ENCODE peak calls at places on chromosomes 2 and 18, in eight cellular contexts. U is uterus, A is HL-60, G is psoas muscle, C is AG04450, O is SK-N-SH, E is endothelial cell of umbilical vein, F is epithelial cell of esophagus. R is an unnamed sample.

GRCh38 chr2:143161982-143162837 is 33.0 kb downstream of the ARHGAP15 start:
- DNase-seq in U (peak), A (no peak), G (no peak), E (peak), F (peak), O (peak), C (peak), R (no peak)

GRCh38 chr2:102106133-102106556 is 36.4 kb upstream of the IL1R1 start:
- DNase-seq in A (no peak), C (no peak), F (peak), E (no peak), O (no peak), G (no peak), U (no peak), R (no peak)

GRCh38 chr2:44918095-44918775 is 23.3 kb upstream of the SIX3 start:
- DNase-seq in A (no peak), G (no peak), U (no peak), C (no peak), F (peak), O (no peak), E (no peak), R (no peak)

GRCh38 chr18:80108122-80108536 is 933 bp upstream of the ADNP2 start:
- DNase-seq in A (no peak), F (no peak), E (no peak), G (no peak), C (no peak), U (peak), O (no peak), R (no peak)

GRCh38 chr2:184564092-184564491 is 34.2 kb upstream of the ZNF804A start:
- DNase-seq in F (no peak), A (no peak), E (no peak), C (no peak), G (no peak), O (peak), U (no peak), R (no peak)

GRCh38 chr2:145110668-145111067 is 590.7 kb upstream of the ZEB2 start:
- DNase-seq in E (peak), G (no peak), F (no peak), C (no peak), O (no peak), U (no peak), A (no peak), R (no peak)

GRCh38 chr18:9016819-9017169 is 85.7 kb upstream of the NDUFV2 start:
- DNase-seq in U (no peak), A (no peak), O (no peak), F (no peak), C (no peak), E (no peak), G (no peak), R (no peak)

GRCh38 chr2:231467016-231467545 is 2.8 kb upstream of the NCL start:
- DNase-seq in F (no peak), U (no peak), A (no peak), O (no peak), E (no peak), C (no peak), G (no peak), R (no peak)

GRCh38 chr18:77209587-77209986 is 40.1 kb upstream of the GALR1 start:
- DNase-seq in G (no peak), E (no peak), O (no peak), U (no peak), C (peak), F (no peak), A (no peak), R (no peak)

GRCh38 chr18:69935319-69936190 is 12.1 kb downstream of the CD226 start:
- DNase-seq in U (no peak), C (no peak), A (no peak), O (no peak), F (peak), E (no peak), G (no peak), R (no peak)

GRCh38 chr18:332007-332406 is 64.2 kb upstream of the THOC1 start:
- DNase-seq in G (no peak), O (no peak), U (no peak), E (peak), F (no peak), A (no peak), C (no peak), R (no peak)

GRCh38 chr2:200905618-200906296 is 16.6 kb downstream of the NIF3L1 start:
- DNase-seq in F (peak), E (peak), G (peak), U (peak), O (peak), A (no peak), C (peak), R (no peak)

GRCh38 chr2:170601489-170601888 is 113.6 kb upstream of the SP5 start:
- DNase-seq in U (no peak), O (no peak), E (no peak), F (no peak), A (no peak), G (no peak), C (no peak), R (no peak)

GRCh38 chr2:47905454-47906260 is 641 bp downstream of the FBXO11 start:
- DNase-seq in O (peak), C (no peak), G (peak), A (peak), E (peak), F (peak), U (peak), R (peak)

GRCh38 chr2:47906261-47907096 is at the start of gene FBXO11:
- DNase-seq in O (peak), A (peak), E (peak), F (peak), U (peak), G (peak), C (peak), R (peak)

GRCh38 chr2:47904903-47905453 is 1.3 kb downstream of the FBXO11 start:
- DNase-seq in U (peak), C (no peak), E (peak), A (no peak), O (peak), G (peak), F (peak), R (no peak)

GRCh38 chr2:47908682-47909081 is 2.4 kb upstream of the FBXO11 start:
- DNase-seq in O (no peak), C (no peak), F (no peak), G (no peak), A (no peak), E (no peak), U (no peak), R (no peak)

GRCh38 chr2:47907097-47907781 is 941 bp upstream of the FBXO11 start:
- DNase-seq in A (no peak), U (peak), C (no peak), F (peak), E (no peak), O (no peak), G (no peak), R (no peak)
- TF ChIP-seq CTCF in A (no peak), U (no peak), C (no peak), F (no peak), E (no peak), O (no peak), G (no peak), R (no peak)

GRCh38 chr2:226999676-227000075 is 163.8 kb downstream of the RHBDD1 start:
- DNase-seq in U (no peak), E (no peak), A (no peak), O (no peak), G (no peak), C (no peak), F (no peak), R (no peak)

GRCh38 chr2:226995625-226996041 is 159.8 kb downstream of the RHBDD1 start:
- DNase-seq in G (peak), C (peak), F (peak), A (no peak), O (no peak), E (no peak), U (no peak), R (no peak)

GRCh38 chr2:226993171-226993570 is 157.3 kb downstream of the RHBDD1 start:
- DNase-seq in G (no peak), U (no peak), F (peak), O (no peak), A (no peak), C (no peak), E (no peak), R (no peak)

GRCh38 chr2:226991663-226992062 is 155.8 kb downstream of the RHBDD1 start:
- DNase-seq in F (no peak), A (no peak), G (no peak), E (no peak), U (no peak), C (no peak), O (no peak), R (no peak)

DNA sequence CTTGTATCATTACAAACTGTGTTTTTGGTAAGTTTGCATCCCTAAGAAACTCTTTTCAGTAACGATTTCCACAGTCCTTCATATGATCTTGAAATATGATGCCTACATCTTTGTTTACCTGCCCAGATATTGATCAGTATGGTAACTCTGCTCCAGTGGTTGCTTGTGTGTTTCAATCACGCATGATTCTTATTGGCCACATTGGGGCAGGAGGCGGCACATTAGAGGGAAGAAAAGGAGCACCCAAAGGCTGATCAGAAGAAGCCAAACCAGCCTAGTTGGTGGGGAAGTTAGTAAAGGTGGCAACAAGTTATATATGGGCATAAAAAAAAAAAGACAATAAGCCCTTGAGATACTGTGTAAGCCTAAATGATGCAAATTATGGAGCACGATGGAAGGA is 158.9 kb downstream of the RHBDD1 start:
- DNase-seq in U (no peak), F (no peak), C (no peak), E (no peak), A (no peak), O (no peak), G (no peak), R (no peak)
- TF ChIP-seq CTCF in U (no peak), F (no peak), C (no peak), E (no peak), A (no peak), O (no peak), G (no peak), R (no peak)

GRCh38 chr2:127169066-127169660 is 50.9 kb downstream of the CYP27C1 start:
- DNase-seq in O (no peak), A (no peak), U (no peak), E (no peak), F (no peak), C (no peak), G (no peak), R (no peak)
- TF ChIP-seq CTCF in O (no peak), A (no peak), U (no peak), E (no peak), F (no peak), C (no peak), G (no peak), R (no peak)

DNA sequence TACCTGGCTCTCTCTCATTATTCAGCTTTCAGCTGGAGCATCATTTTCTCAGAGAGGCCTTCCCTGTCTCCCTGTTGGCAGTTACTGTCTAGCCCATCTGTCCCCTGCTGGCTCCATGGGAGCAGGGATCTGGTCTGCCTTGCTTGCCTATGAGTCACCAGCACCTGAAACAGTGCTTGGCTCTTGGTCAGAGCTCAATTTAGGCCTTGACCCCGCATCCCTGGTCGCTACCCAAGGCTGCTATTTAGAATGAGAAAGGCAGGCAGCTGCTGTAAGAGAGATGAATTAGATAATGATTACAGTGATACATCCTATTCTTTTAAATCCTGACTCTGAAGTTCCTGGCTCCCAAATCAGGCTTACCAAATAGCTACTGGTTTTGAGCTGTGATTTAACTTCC is 32.9 kb downstream of the KCNE4 start:
- DNase-seq in E (no peak), O (peak), F (peak), C (no peak), U (no peak), G (peak), A (no peak), R (no peak)
- TF ChIP-seq CTCF in E (no peak), O (no peak), F (no peak), C (no peak), U (no peak), G (no peak), A (no peak), R (no peak)

GRCh38 chr2:239402666-239403065 is 1.8 kb upstream of the HDAC4 start:
- DNase-seq in U (no peak), F (no peak), E (no peak), A (no peak), C (no peak), O (no peak), G (no peak), R (no peak)

GRCh38 chr2:239400907-239401449 is at the start of gene HDAC4:
- DNase-seq in G (peak), C (peak), E (peak), A (peak), O (peak), U (peak), F (peak), R (peak)

GRCh38 chr2:239400000-239400831 is 604 bp downstream of the HDAC4 start:
- DNase-seq in C (no peak), G (no peak), U (peak), O (peak), F (peak), E (no peak), A (no peak), R (no peak)

GRCh38 chr2:239399404-239399999 is 1.3 kb downstream of the HDAC4 start:
- DNase-seq in F (peak), G (no peak), C (no peak), U (peak), A (no peak), O (peak), E (peak), R (no peak)

GRCh38 chr2:239401450-239402227 is 819 bp upstream of the HDAC4 start:
- DNase-seq in E (peak), G (peak), U (peak), C (peak), O (peak), F (peak), A (peak), R (peak)
- TF ChIP-seq CTCF in E (no peak), G (no peak), U (peak), C (peak), O (peak), F (peak), A (no peak), R (no peak)

DNA sequence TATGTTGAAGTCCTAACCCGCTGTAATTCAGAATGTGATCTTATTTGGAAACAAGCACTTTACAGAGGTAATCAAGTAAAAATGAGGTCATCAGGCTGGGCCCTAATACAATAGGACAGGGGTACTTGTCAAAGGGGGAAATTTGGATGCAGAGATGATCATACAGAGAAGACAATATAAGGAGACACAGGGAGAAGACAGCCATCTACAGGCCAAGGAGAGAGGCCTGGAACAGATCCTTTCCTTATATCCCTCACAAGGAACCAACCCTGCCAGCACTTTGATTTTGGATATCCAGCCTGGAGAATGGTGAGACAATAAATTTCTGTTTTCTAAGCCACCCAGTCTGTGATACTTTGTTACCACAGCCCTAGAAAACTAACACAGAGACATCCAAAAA is 104.3 kb downstream of the METTL4 start:
- DNase-seq in O (no peak), F (peak), U (no peak), A (no peak), E (no peak), C (no peak), G (no peak), R (no peak)
- TF ChIP-seq CTCF in O (no peak), F (peak), U (no peak), A (no peak), E (no peak), C (no peak), G (no peak), R (no peak)

R was measured in omental fat pad.